ENCODE peak calls at places on chromosomes 1 and 21, in nine cellular contexts. D is Panc1, Z is HL-60, U is sigmoid colon, H is stomach, W is HCT116, S is breast epithelium, B is transverse colon, F is endothelial cell of umbilical vein. K is an unnamed sample.
A peak's percentile ranks its signal among the peaks of the same experiment; 100 is the strongest.

GRCh38 chr1:214548988-214549387 is 2.4 kb downstream of the PTPN14 start:
- DNase-seq in B (no peak), U (peak; percentile 72), Z (no peak), S (no peak), W (no peak), F (peak; percentile 70), H (peak; percentile 76), D (no peak), K (no peak)

GRCh38 chr21:33682992-33683627 is 40.8 kb downstream of the ITSN1 start:
- DNase-seq in F (peak; percentile 90), U (no peak), Z (no peak), D (peak; percentile 30), B (no peak), W (peak; percentile 90), H (no peak), S (no peak), K (no peak)

GRCh38 chr1:110504221-110504620 is 14.8 kb downstream of the KCNA10 start:
- DNase-seq in F (no peak), S (no peak), H (no peak), U (no peak), B (no peak), Z (no peak), W (no peak), D (no peak), K (no peak)

GRCh38 chr21:36548866-36549265 is 68.9 kb upstream of the CLDN14 start:
- DNase-seq in W (no peak), F (no peak), H (no peak), Z (no peak), S (no peak), U (no peak), D (no peak), B (no peak), K (no peak)

GRCh38 chr1:39491146-39491921 is at the start of gene BMP8A:
- DNase-seq in Z (no peak), S (no peak), W (peak; percentile 36), D (no peak), U (peak; percentile 75), F (peak; percentile 65), H (peak; percentile 80), B (peak; percentile 83), K (peak; percentile 92)

GRCh38 chr21:19523731-19524130 is 1120.1 kb upstream of the TMPRSS15 start:
- DNase-seq in F (no peak), W (no peak), D (no peak), Z (no peak), H (no peak), U (no peak), B (no peak), S (no peak), K (no peak)

GRCh38 chr1:220748091-220748934 is at the start of gene MTARC2:
- DNase-seq in F (peak; percentile 85), S (peak; percentile 71), Z (peak; percentile 88), B (peak; percentile 80), U (peak; percentile 92), H (peak; percentile 80), D (no peak), W (peak; percentile 66), K (peak; percentile 87)

GRCh38 chr21:26918318-26919065 is 48.4 kb downstream of the ADAMTS5 start:
- DNase-seq in U (no peak), F (no peak), B (no peak), Z (no peak), D (no peak), H (no peak), S (no peak), W (no peak), K (no peak)

GRCh38 chr1:230067871-230068814 is 1.1 kb downstream of the GALNT2 start:
- DNase-seq in W (no peak), S (no peak), D (no peak), U (no peak), B (peak; percentile 48), F (peak; percentile 45), H (peak; percentile 31), Z (peak; percentile 26), K (peak; percentile 91)

GRCh38 chr1:244815600-244816099 is 19.8 kb upstream of the COX20 start:
- DNase-seq in F (no peak), W (no peak), U (no peak), H (no peak), S (no peak), Z (peak; percentile 85), B (no peak), D (no peak), K (peak; percentile 65)

GRCh38 chr1:169271094-169271493 is 96.5 kb downstream of the NME7 start:
- DNase-seq in F (no peak), W (no peak), H (no peak), S (no peak), B (no peak), Z (no peak), U (no peak), D (no peak), K (no peak)

GRCh38 chr1:7177438-7178126 is 392.3 kb downstream of the CAMTA1 start:
- DNase-seq in B (no peak), Z (no peak), D (no peak), H (no peak), W (no peak), U (no peak), S (no peak), F (no peak), K (no peak)

GRCh38 chr1:1371354-1371740 is 3.7 kb downstream of the AURKAIP1 start:
- DNase-seq in U (no peak), W (no peak), Z (peak; percentile 78), S (no peak), B (no peak), H (no peak), F (no peak), D (no peak), K (no peak)

GRCh38 chr1:24085546-24085945 is 26.4 kb downstream of the MYOM3 start:
- DNase-seq in S (no peak), U (no peak), H (no peak), B (no peak), W (no peak), F (no peak), D (no peak), Z (no peak), K (no peak)

GRCh38 chr1:50921029-50921428 is 39.0 kb downstream of the FAF1 start:
- DNase-seq in D (no peak), S (no peak), F (no peak), Z (no peak), B (no peak), W (no peak), U (no peak), H (no peak), K (no peak)

GRCh38 chr21:36075953-36076352 is 6.1 kb downstream of the CBR1 start:
- DNase-seq in Z (no peak), B (no peak), D (no peak), S (no peak), H (no peak), W (no peak), F (no peak), U (no peak), K (no peak)

GRCh38 chr1:116904791-116905320 is 4.9 kb upstream of the PTGFRN start:
- DNase-seq in Z (no peak), D (no peak), F (no peak), U (no peak), H (no peak), S (no peak), B (no peak), W (no peak), K (no peak)

GRCh38 chr1:68232354-68233148 is at the start of gene WLS:
- DNase-seq in D (no peak), U (peak; percentile 93), B (peak; percentile 81), S (peak; percentile 66), W (peak; percentile 38), H (peak; percentile 83), Z (peak; percentile 8), F (peak; percentile 80), K (peak; percentile 87)

GRCh38 chr1:119954476-119955422 is 58.4 kb upstream of the ADAM30 start:
- DNase-seq in S (no peak), D (no peak), W (no peak), U (no peak), Z (no peak), H (no peak), F (no peak), B (no peak), K (no peak)
- TF ChIP-seq CTCF in S (no peak), D (no peak), W (no peak), U (no peak), Z (no peak), H (no peak), F (no peak), B (no peak), K (no peak)

GRCh38 chr1:155253797-155254196 is 1.5 kb downstream of the ENTREP3 start:
- DNase-seq in Z (no peak), F (no peak), D (no peak), S (no peak), H (no peak), W (no peak), U (no peak), B (no peak), K (no peak)
- H3K4me3 ChIP-seq in Z (no peak overlapping the region), F (peak overlapping the region; percentile 77), D (peak overlapping the region; percentile 77), S (peak overlapping the region; percentile 78), H (peak overlapping the region; percentile 93), W (peak overlapping the region; percentile 75), U (no peak overlapping the region), B (no peak overlapping the region), K (peak overlapping the region; percentile 80)

GRCh38 chr21:32350981-32351380 is 41.8 kb downstream of the URB1 start:
- DNase-seq in U (peak; percentile 14), S (no peak), H (no peak), F (no peak), D (no peak), W (no peak), B (no peak), Z (no peak), K (no peak)

GRCh38 chr21:32352556-32352955 is 40.3 kb downstream of the URB1 start:
- DNase-seq in S (no peak), W (no peak), D (no peak), F (no peak), B (no peak), Z (no peak), H (no peak), U (no peak), K (no peak)

GRCh38 chr21:32350211-32350980 is 42.4 kb downstream of the URB1 start:
- DNase-seq in U (no peak), F (no peak), W (no peak), Z (no peak), B (no peak), D (no peak), S (no peak), H (no peak), K (no peak)

GRCh38 chr21:32353002-32353711 is 39.7 kb downstream of the URB1 start:
- DNase-seq in S (no peak), F (no peak), U (no peak), Z (no peak), D (no peak), B (no peak), W (no peak), H (no peak), K (no peak)

DNA sequence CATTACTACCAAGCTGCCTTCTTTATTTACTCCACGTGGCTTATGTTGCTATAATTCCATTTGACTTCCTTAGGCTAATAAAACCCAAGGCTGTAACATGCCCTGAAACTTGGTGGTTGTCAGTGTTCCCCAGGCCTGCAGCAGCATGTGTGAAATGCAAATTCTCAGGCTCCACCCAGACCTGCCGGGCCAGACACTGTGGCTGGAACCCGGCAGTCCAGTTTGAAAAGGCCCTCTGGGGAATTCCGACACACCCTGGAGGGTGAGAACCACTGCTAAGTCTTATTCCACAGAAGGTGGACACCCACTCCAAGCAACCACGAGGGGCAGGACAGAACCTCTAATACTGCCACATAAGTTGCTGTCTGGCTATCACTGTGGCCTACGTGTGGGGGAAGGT is 41.4 kb downstream of the URB1 start:
- DNase-seq in F (no peak), D (no peak), U (peak; percentile 34), W (no peak), Z (no peak), B (no peak), H (no peak), S (no peak), K (no peak)
- TF ChIP-seq POLR2AphosphoS5 in F (no peak), D (no peak), U (no peak), W (no peak), Z (no peak), B (no peak), H (no peak), S (no peak), K (no peak)

GRCh38 chr1:197615693-197616011 is 159.6 kb downstream of the DENND1B start:
- DNase-seq in U (no peak), B (no peak), H (no peak), Z (no peak), F (no peak), D (no peak), S (no peak), W (no peak), K (no peak)
- TF ChIP-seq CTCF in U (no peak), B (no peak), H (no peak), Z (no peak), F (no peak), D (no peak), S (no peak), W (no peak), K (no peak)

K was measured in spleen.